ENCODE peak calls at places on chromosomes 12 and 14, in four cellular contexts. One of them, this sample, is unnamed. For H3K4me1, the result is how much of the 10 kb centered on the place peaks cover.

GRCh38 chr12:94244165-94245133 is 96.1 kb downstream of the PLXNC1 start:
- DNase-seq in thoracic aorta: no peak
- DNase-seq in breast epithelium: no peak
- DNase-seq in mesendoderm: no peak
- DNase-seq in this sample: no peak

GRCh38 chr12:131093971-131094830 is 140.5 kb downstream of the ADGRD1 start:
- DNase-seq in breast epithelium: peak
- DNase-seq in mesendoderm: no peak
- DNase-seq in thoracic aorta: no peak
- DNase-seq in this sample: peak

GRCh38 chr12:20946732-20947131 is 136.2 kb downstream of the SLCO1B3 start:
- DNase-seq in thoracic aorta: no peak
- DNase-seq in breast epithelium: no peak
- DNase-seq in mesendoderm: peak
- DNase-seq in this sample: no peak

GRCh38 chr12:54394281-54394719 is 9.8 kb upstream of the ZNF385A start:
- DNase-seq in thoracic aorta: no peak
- DNase-seq in breast epithelium: no peak
- DNase-seq in mesendoderm: peak
- DNase-seq in this sample: no peak

GRCh38 chr12:125159687-125160086 is 94.5 kb downstream of the AACS start:
- DNase-seq in breast epithelium: no peak
- DNase-seq in thoracic aorta: no peak
- DNase-seq in mesendoderm: peak
- DNase-seq in this sample: no peak

GRCh38 chr14:68543516-68543915 is 249.4 kb downstream of the ZFP36L1 start:
- DNase-seq in mesendoderm: no peak
- DNase-seq in breast epithelium: no peak
- DNase-seq in thoracic aorta: no peak
- DNase-seq in this sample: no peak

GRCh38 chr12:16245199-16245598 is 32.3 kb downstream of the SLC15A5 start:
- DNase-seq in mesendoderm: no peak
- DNase-seq in breast epithelium: no peak
- DNase-seq in thoracic aorta: no peak
- DNase-seq in this sample: no peak

GRCh38 chr12:32671930-32672785 is 6.9 kb upstream of the DNM1L start:
- DNase-seq in mesendoderm: peak
- DNase-seq in thoracic aorta: no peak
- DNase-seq in breast epithelium: no peak
- DNase-seq in this sample: peak

GRCh38 chr12:51330186-51330585 is 6.2 kb upstream of the BIN2 start:
- DNase-seq in mesendoderm: no peak
- DNase-seq in breast epithelium: no peak
- DNase-seq in thoracic aorta: no peak
- DNase-seq in this sample: no peak

GRCh38 chr14:37992489-37992888 is 215.2 kb upstream of the SSTR1 start:
- DNase-seq in breast epithelium: no peak
- DNase-seq in mesendoderm: no peak
- DNase-seq in thoracic aorta: no peak
- DNase-seq in this sample: no peak

GRCh38 chr12:130440411-130441080 is 102.9 kb downstream of the PIWIL1 start:
- DNase-seq in mesendoderm: no peak
- DNase-seq in breast epithelium: no peak
- DNase-seq in thoracic aorta: no peak
- DNase-seq in this sample: no peak

GRCh38 chr12:32307352-32307751 is 92.0 kb upstream of the FGD4 start:
- DNase-seq in mesendoderm: peak
- DNase-seq in breast epithelium: no peak
- DNase-seq in thoracic aorta: no peak
- DNase-seq in this sample: no peak

GRCh38 chr14:88168498-88169165 is 154.4 kb downstream of the KCNK10 start:
- DNase-seq in thoracic aorta: no peak
- DNase-seq in breast epithelium: no peak
- DNase-seq in mesendoderm: peak
- DNase-seq in this sample: no peak

GRCh38 chr14:52553002-52553670 is 500 bp downstream of the GPR137C start:
- DNase-seq in thoracic aorta: no peak
- DNase-seq in mesendoderm: peak
- DNase-seq in breast epithelium: no peak
- DNase-seq in this sample: peak

GRCh38 chr14:28407931-28408330 is 358.7 kb upstream of the FOXG1 start:
- DNase-seq in thoracic aorta: no peak
- DNase-seq in mesendoderm: no peak
- DNase-seq in breast epithelium: no peak
- DNase-seq in this sample: no peak

GRCh38 chr12:16285586-16285985 is 8.1 kb upstream of the SLC15A5 start:
- DNase-seq in mesendoderm: no peak
- DNase-seq in thoracic aorta: no peak
- DNase-seq in breast epithelium: no peak
- DNase-seq in this sample: no peak

GRCh38 chr12:46562625-46563228 is 190.2 kb upstream of the SLC38A2 start:
- DNase-seq in thoracic aorta: no peak
- DNase-seq in mesendoderm: peak
- DNase-seq in breast epithelium: no peak
- DNase-seq in this sample: no peak

GRCh38 chr14:50319293-50319692 is 7.2 kb downstream of the DMAC2L start:
- DNase-seq in thoracic aorta: no peak
- DNase-seq in breast epithelium: no peak
- DNase-seq in mesendoderm: no peak
- DNase-seq in this sample: no peak

GRCh38 chr12:3419538-3419937 is 71.5 kb upstream of the PRMT8 start:
- DNase-seq in mesendoderm: no peak
- DNase-seq in thoracic aorta: no peak
- DNase-seq in breast epithelium: no peak
- DNase-seq in this sample: no peak

GRCh38 chr14:90091393-90091792 is 29.6 kb downstream of the KCNK13 start:
- DNase-seq in mesendoderm: no peak
- DNase-seq in breast epithelium: no peak
- DNase-seq in thoracic aorta: no peak
- DNase-seq in this sample: peak

GRCh38 chr14:38910092-38910491 is 192.9 kb downstream of the SEC23A start:
- DNase-seq in thoracic aorta: no peak
- DNase-seq in mesendoderm: no peak
- DNase-seq in breast epithelium: no peak
- DNase-seq in this sample: no peak

GRCh38 chr12:86445361-86445760 is 189.2 kb upstream of the MGAT4C start:
- DNase-seq in mesendoderm: no peak
- DNase-seq in breast epithelium: no peak
- DNase-seq in thoracic aorta: no peak
- DNase-seq in this sample: no peak

GRCh38 chr12:72293701-72294100 is 21.5 kb downstream of the TRHDE start:
- DNase-seq in mesendoderm: no peak
- DNase-seq in thoracic aorta: no peak
- DNase-seq in breast epithelium: no peak
- DNase-seq in this sample: no peak

GRCh38 chr12:102948941-102949352 is 8.5 kb upstream of the ASCL1 start:
- DNase-seq in thoracic aorta: no peak
- DNase-seq in breast epithelium: no peak
- DNase-seq in mesendoderm: peak
- DNase-seq in this sample: no peak

GRCh38 chr12:94674835-94675234 is 24.5 kb upstream of the TMCC3 start:
- DNase-seq in thoracic aorta: no peak
- DNase-seq in mesendoderm: no peak
- DNase-seq in breast epithelium: no peak
- DNase-seq in this sample: no peak

GRCh38 chr12:88577537-88577936 is 2.7 kb downstream of the KITLG start:
- DNase-seq in breast epithelium: no peak
- DNase-seq in thoracic aorta: no peak
- DNase-seq in mesendoderm: peak
- DNase-seq in this sample: no peak

GRCh38 chr12:27973487-27973890 is 956 bp upstream of the PTHLH start:
- DNase-seq in breast epithelium: no peak
- DNase-seq in thoracic aorta: no peak
- DNase-seq in mesendoderm: peak
- DNase-seq in this sample: no peak

GRCh38 chr12:42977451-42978230 is 388.1 kb upstream of the PRICKLE1 start:
- DNase-seq in mesendoderm: no peak
- DNase-seq in breast epithelium: no peak
- DNase-seq in thoracic aorta: no peak
- DNase-seq in this sample: no peak

GRCh38 chr14:99541211-99541610 is 60.0 kb downstream of the CCNK start:
- DNase-seq in breast epithelium: no peak
- DNase-seq in mesendoderm: no peak
- DNase-seq in thoracic aorta: no peak
- DNase-seq in this sample: no peak

GRCh38 chr14:56963381-56963780 is 153.1 kb upstream of the OTX2 start:
- DNase-seq in thoracic aorta: no peak
- DNase-seq in breast epithelium: no peak
- DNase-seq in mesendoderm: no peak
- DNase-seq in this sample: no peak

GRCh38 chr12:34298176-34298970 is 276.1 kb downstream of the ALG10 start:
- DNase-seq in breast epithelium: no peak
- DNase-seq in mesendoderm: no peak
- DNase-seq in thoracic aorta: no peak
- DNase-seq in this sample: no peak

DNA sequence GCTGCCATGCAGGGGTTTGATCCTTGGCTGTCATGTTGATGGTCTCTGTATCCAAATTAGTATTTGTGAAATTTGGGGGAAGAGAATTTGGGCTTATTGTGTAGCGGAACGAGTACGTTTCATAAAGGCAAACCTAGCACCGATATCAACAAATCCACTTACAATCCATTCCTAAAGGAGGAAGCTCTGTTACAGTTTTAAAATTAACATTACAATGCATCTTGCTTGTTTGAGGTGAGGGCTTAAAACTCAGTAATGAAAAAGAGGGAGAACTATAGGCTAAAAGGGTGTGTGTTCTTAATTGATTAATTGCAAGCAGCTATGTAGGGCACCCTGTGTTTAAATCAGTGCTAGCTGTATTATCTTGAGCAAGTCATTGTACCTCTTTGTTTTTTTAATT is 13.7 kb downstream of the RASSF3 start:
- DNase-seq in thoracic aorta: no peak
- DNase-seq in breast epithelium: no peak
- DNase-seq in mesendoderm: no peak
- DNase-seq in this sample: no peak
- H3K4me1 ChIP-seq in thoracic aorta: half or more
- H3K4me1 ChIP-seq in breast epithelium: under half
- H3K4me1 ChIP-seq in mesendoderm: under half
- H3K4me1 ChIP-seq in this sample: half or more

DNA sequence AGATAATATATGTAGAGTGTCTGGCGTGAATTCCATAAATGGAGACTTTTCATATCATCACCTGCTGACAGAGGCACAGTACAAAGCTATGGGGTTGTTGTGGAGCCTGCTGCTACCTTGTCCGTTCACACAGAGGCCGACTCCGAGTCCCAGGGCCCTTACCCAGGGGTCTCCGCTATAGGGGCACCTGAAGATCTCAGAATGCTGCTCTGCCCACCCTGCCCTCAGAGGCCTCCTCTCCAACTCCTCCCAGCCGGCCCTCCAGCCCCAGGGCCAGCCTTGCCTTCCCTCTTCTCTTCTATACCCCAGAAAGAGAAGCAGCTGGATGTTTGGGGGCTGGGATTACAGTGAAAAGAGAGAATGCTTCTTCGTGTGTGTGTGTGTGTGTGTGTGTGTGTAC is 21.3 kb downstream of the NCKAP5L start:
- DNase-seq in thoracic aorta: no peak
- DNase-seq in mesendoderm: no peak
- DNase-seq in breast epithelium: peak
- DNase-seq in this sample: no peak
- H3K4me1 ChIP-seq in thoracic aorta: under half
- H3K4me1 ChIP-seq in mesendoderm: under half
- H3K4me1 ChIP-seq in breast epithelium: under half
- H3K4me1 ChIP-seq in this sample: under half

DNA sequence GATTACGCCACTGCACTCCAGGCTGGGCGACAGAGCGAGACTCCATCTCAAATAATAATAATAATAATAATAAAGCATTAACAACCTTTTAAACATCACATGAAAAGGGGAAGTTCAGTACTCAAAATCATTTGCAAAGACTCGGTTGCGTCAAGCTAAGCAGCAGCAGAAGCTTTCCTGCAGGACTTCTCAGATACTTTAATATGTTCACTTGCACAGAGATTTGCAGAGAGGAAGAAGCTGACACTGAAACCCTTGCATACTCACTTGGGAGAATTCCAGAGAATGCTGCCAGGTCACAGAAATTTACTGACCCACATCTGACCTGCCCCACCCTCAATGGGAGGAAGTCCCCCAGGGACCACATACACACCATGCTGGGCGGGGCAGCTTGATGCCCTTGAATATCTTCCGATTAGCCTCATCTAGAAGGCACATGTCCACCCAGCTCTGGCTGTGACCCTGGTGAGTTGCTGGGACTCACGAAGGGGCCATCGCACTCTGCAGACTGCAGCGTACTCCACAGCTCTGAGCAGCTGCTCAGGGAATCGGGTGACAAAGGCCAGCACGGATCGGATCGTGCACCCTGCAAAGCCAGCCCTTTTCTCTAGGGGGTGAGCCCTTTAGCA is 83.3 kb downstream of the ITPK1 start:
- DNase-seq in mesendoderm: no peak
- DNase-seq in breast epithelium: no peak
- DNase-seq in thoracic aorta: no peak
- DNase-seq in this sample: peak
- H3K4me1 ChIP-seq in mesendoderm: under half
- H3K4me1 ChIP-seq in breast epithelium: under half
- H3K4me1 ChIP-seq in thoracic aorta: under half
- H3K4me1 ChIP-seq in this sample: half or more

GRCh38 chr14:59344711-59345455 is 120.3 kb downstream of the GPR135 start:
- DNase-seq in mesendoderm: no peak
- DNase-seq in breast epithelium: no peak
- DNase-seq in thoracic aorta: no peak
- DNase-seq in this sample: no peak
- H3K4me1 ChIP-seq in mesendoderm: under half
- H3K4me1 ChIP-seq in breast epithelium: under half
- H3K4me1 ChIP-seq in thoracic aorta: half or more
- H3K4me1 ChIP-seq in this sample: under half